ENCODE peak calls at places on chromosomes 3 and 15, in six cellular contexts. One of them, this sample, is unnamed.
A peak's percentile ranks its signal among the peaks of the same experiment; 100 is the strongest.

GRCh38 chr15:80957556-80957955 is 32.1 kb downstream of the MESD start:
- ATAC-seq in A549: no peak
- ATAC-seq in sciatic nerve: no peak
- ATAC-seq in gastroesophageal sphincter: no peak
- ATAC-seq in activated naive CD8-positive, alpha-beta T cell treated with anti-CD3 and anti-CD28 coated beads, Interleukin-2, amount 50 U/mL, for 24 hours: no peak
- ATAC-seq in body of pancreas: no peak
- ATAC-seq in this sample: no peak

GRCh38 chr15:75089781-75090734 is 66.7 kb downstream of the PPCDC start:
- ATAC-seq in A549: no peak
- ATAC-seq in sciatic nerve: peak; percentile 59
- ATAC-seq in gastroesophageal sphincter: peak; percentile 73
- ATAC-seq in activated naive CD8-positive, alpha-beta T cell treated with anti-CD3 and anti-CD28 coated beads, Interleukin-2, amount 50 U/mL, for 24 hours: no peak
- ATAC-seq in body of pancreas: no peak
- ATAC-seq in this sample: no peak

GRCh38 chr3:188455748-188456147 is 301.8 kb downstream of the LPP start:
- ATAC-seq in A549: no peak
- ATAC-seq in sciatic nerve: no peak
- ATAC-seq in gastroesophageal sphincter: no peak
- ATAC-seq in activated naive CD8-positive, alpha-beta T cell treated with anti-CD3 and anti-CD28 coated beads, Interleukin-2, amount 50 U/mL, for 24 hours: no peak
- ATAC-seq in body of pancreas: no peak
- ATAC-seq in this sample: no peak

GRCh38 chr3:114144909-114145688 is 33.8 kb downstream of the DRD3 start:
- ATAC-seq in A549: peak; percentile 43
- ATAC-seq in sciatic nerve: peak; percentile 62
- ATAC-seq in gastroesophageal sphincter: no peak
- ATAC-seq in activated naive CD8-positive, alpha-beta T cell treated with anti-CD3 and anti-CD28 coated beads, Interleukin-2, amount 50 U/mL, for 24 hours: peak; percentile 99
- ATAC-seq in body of pancreas: peak; percentile 74
- ATAC-seq in this sample: peak; percentile 99

GRCh38 chr3:50359760-50360110 is 414 bp upstream of the TMEM115 start:
- ATAC-seq in A549: peak; percentile 35
- ATAC-seq in sciatic nerve: no peak
- ATAC-seq in gastroesophageal sphincter: peak; percentile 9
- ATAC-seq in activated naive CD8-positive, alpha-beta T cell treated with anti-CD3 and anti-CD28 coated beads, Interleukin-2, amount 50 U/mL, for 24 hours: no peak
- ATAC-seq in body of pancreas: no peak
- ATAC-seq in this sample: peak; percentile 23

GRCh38 chr3:82261637-82262036 is 500.2 kb upstream of the GBE1 start:
- ATAC-seq in A549: no peak
- ATAC-seq in sciatic nerve: no peak
- ATAC-seq in gastroesophageal sphincter: no peak
- ATAC-seq in activated naive CD8-positive, alpha-beta T cell treated with anti-CD3 and anti-CD28 coated beads, Interleukin-2, amount 50 U/mL, for 24 hours: no peak
- ATAC-seq in body of pancreas: no peak
- ATAC-seq in this sample: no peak

GRCh38 chr15:56981160-56981559 is 62.7 kb downstream of the TCF12 start:
- ATAC-seq in A549: no peak
- ATAC-seq in sciatic nerve: no peak
- ATAC-seq in gastroesophageal sphincter: no peak
- ATAC-seq in activated naive CD8-positive, alpha-beta T cell treated with anti-CD3 and anti-CD28 coated beads, Interleukin-2, amount 50 U/mL, for 24 hours: no peak
- ATAC-seq in body of pancreas: no peak
- ATAC-seq in this sample: no peak

GRCh38 chr3:66498718-66499611 is 1.9 kb downstream of the LRIG1 start:
- ATAC-seq in A549: no peak
- ATAC-seq in sciatic nerve: no peak
- ATAC-seq in gastroesophageal sphincter: no peak
- ATAC-seq in activated naive CD8-positive, alpha-beta T cell treated with anti-CD3 and anti-CD28 coated beads, Interleukin-2, amount 50 U/mL, for 24 hours: no peak
- ATAC-seq in body of pancreas: no peak
- ATAC-seq in this sample: no peak

GRCh38 chr3:43838877-43839276 is 148.1 kb downstream of the ABHD5 start:
- ATAC-seq in A549: no peak
- ATAC-seq in sciatic nerve: no peak
- ATAC-seq in gastroesophageal sphincter: no peak
- ATAC-seq in activated naive CD8-positive, alpha-beta T cell treated with anti-CD3 and anti-CD28 coated beads, Interleukin-2, amount 50 U/mL, for 24 hours: no peak
- ATAC-seq in body of pancreas: no peak
- ATAC-seq in this sample: no peak

GRCh38 chr3:128770387-128770786 is 44.4 kb downstream of the RAB7A start:
- ATAC-seq in A549: no peak
- ATAC-seq in sciatic nerve: no peak
- ATAC-seq in gastroesophageal sphincter: no peak
- ATAC-seq in activated naive CD8-positive, alpha-beta T cell treated with anti-CD3 and anti-CD28 coated beads, Interleukin-2, amount 50 U/mL, for 24 hours: no peak
- ATAC-seq in body of pancreas: no peak
- ATAC-seq in this sample: no peak

GRCh38 chr3:55292360-55292759 is 194.7 kb downstream of the WNT5A start:
- ATAC-seq in A549: no peak
- ATAC-seq in sciatic nerve: no peak
- ATAC-seq in gastroesophageal sphincter: no peak
- ATAC-seq in activated naive CD8-positive, alpha-beta T cell treated with anti-CD3 and anti-CD28 coated beads, Interleukin-2, amount 50 U/mL, for 24 hours: no peak
- ATAC-seq in body of pancreas: no peak
- ATAC-seq in this sample: no peak

GRCh38 chr3:106124818-106125217 is 256.0 kb upstream of the CBLB start:
- ATAC-seq in A549: no peak
- ATAC-seq in sciatic nerve: no peak
- ATAC-seq in gastroesophageal sphincter: no peak
- ATAC-seq in activated naive CD8-positive, alpha-beta T cell treated with anti-CD3 and anti-CD28 coated beads, Interleukin-2, amount 50 U/mL, for 24 hours: no peak
- ATAC-seq in body of pancreas: no peak
- ATAC-seq in this sample: no peak